ENCODE peak calls at places on chromosome 1, in four cellular contexts. One of them, this sample, is unnamed. For H3K27me3, the result is how much of the 10 kb centered on the place peaks cover.

GRCh38 chr1:32886012-32886827 is at the start of gene HPCA:
- DNase-seq in ovary: peak
- DNase-seq in brain microvascular endothelial cell: peak
- DNase-seq in body of pancreas: peak
- DNase-seq in this sample: no peak

GRCh38 chr1:40078512-40079333 is 18.3 kb downstream of the PPT1 start:
- DNase-seq in brain microvascular endothelial cell: peak
- DNase-seq in body of pancreas: peak
- DNase-seq in ovary: no peak
- DNase-seq in this sample: no peak

GRCh38 chr1:218426343-218426657 is 81.2 kb downstream of the TGFB2 start:
- DNase-seq in brain microvascular endothelial cell: no peak
- DNase-seq in body of pancreas: peak
- DNase-seq in ovary: no peak
- DNase-seq in this sample: peak

GRCh38 chr1:44717653-44718052 is 13.3 kb downstream of the RNU5D-1 start:
- DNase-seq in body of pancreas: no peak
- DNase-seq in brain microvascular endothelial cell: no peak
- DNase-seq in ovary: no peak
- DNase-seq in this sample: no peak

GRCh38 chr1:85374160-85374559 is 90.8 kb downstream of the DDAH1 start:
- DNase-seq in ovary: no peak
- DNase-seq in brain microvascular endothelial cell: peak
- DNase-seq in body of pancreas: peak
- DNase-seq in this sample: no peak

GRCh38 chr1:8426996-8427395 is 109.1 kb downstream of the SLC45A1 start:
- DNase-seq in brain microvascular endothelial cell: no peak
- DNase-seq in ovary: no peak
- DNase-seq in body of pancreas: no peak
- DNase-seq in this sample: no peak

GRCh38 chr1:201663777-201664176 is 124.8 kb downstream of the NAV1 start:
- DNase-seq in ovary: no peak
- DNase-seq in body of pancreas: no peak
- DNase-seq in brain microvascular endothelial cell: no peak
- DNase-seq in this sample: no peak

GRCh38 chr1:115299266-115299665 is 38.8 kb downstream of the NGF start:
- DNase-seq in ovary: no peak
- DNase-seq in brain microvascular endothelial cell: no peak
- DNase-seq in body of pancreas: no peak
- DNase-seq in this sample: no peak

GRCh38 chr1:234752927-234753326 is 142.9 kb upstream of the IRF2BP2 start:
- DNase-seq in brain microvascular endothelial cell: no peak
- DNase-seq in ovary: no peak
- DNase-seq in body of pancreas: no peak
- DNase-seq in this sample: no peak

GRCh38 chr1:225653463-225654276 is 747 bp upstream of the ENAH start:
- DNase-seq in ovary: peak
- DNase-seq in body of pancreas: peak
- DNase-seq in brain microvascular endothelial cell: peak
- DNase-seq in this sample: peak

GRCh38 chr1:248841702-248842395 is 3.8 kb downstream of the ZNF672 start:
- DNase-seq in ovary: no peak
- DNase-seq in body of pancreas: peak
- DNase-seq in brain microvascular endothelial cell: peak
- DNase-seq in this sample: peak

GRCh38 chr1:147771216-147772125 is 11.1 kb upstream of the GJA5 start:
- DNase-seq in ovary: no peak
- DNase-seq in body of pancreas: no peak
- DNase-seq in brain microvascular endothelial cell: no peak
- DNase-seq in this sample: peak

DNA sequence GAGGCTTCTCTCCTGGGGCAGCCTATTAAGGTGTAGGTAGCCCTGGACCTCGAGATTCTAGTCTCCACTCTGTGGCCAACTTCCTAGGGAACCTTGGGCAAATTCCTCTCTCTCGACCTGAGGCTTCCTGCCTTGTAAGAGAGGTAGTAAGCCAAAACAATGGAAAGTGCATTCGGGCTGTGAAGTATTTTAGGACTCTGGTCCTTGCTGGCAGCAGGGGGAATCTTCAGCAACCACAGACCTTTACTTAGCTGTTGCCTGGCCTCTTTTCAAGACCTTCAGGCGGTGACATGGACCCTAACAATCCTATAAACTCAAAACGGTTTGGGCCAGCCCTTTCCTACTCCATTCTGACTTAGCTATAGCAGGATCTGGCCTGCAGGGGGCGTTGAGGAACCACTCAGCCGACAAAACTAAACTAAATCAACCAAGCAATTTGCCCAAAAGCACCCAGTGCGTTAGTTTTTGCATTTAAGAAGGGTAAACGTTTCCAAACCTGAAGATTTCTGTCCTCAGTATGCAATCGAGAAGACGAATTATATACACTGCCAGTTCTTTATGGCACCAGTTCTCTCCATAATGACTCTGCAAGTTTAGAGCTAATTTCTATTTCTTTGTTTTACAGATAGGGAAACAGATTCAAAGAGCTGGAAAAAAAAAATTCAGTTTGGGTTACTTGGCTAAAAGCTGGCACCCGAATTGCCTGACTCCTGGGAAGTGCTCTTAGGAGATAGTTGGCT is 10.9 kb upstream of the SESN2 start:
- DNase-seq in ovary: peak
- DNase-seq in brain microvascular endothelial cell: peak
- DNase-seq in body of pancreas: peak
- DNase-seq in this sample: peak
- H3K4me3 ChIP-seq in ovary: no peak
- H3K4me3 ChIP-seq in brain microvascular endothelial cell: no peak
- H3K4me3 ChIP-seq in body of pancreas: no peak
- H3K4me3 ChIP-seq in this sample: no peak

DNA sequence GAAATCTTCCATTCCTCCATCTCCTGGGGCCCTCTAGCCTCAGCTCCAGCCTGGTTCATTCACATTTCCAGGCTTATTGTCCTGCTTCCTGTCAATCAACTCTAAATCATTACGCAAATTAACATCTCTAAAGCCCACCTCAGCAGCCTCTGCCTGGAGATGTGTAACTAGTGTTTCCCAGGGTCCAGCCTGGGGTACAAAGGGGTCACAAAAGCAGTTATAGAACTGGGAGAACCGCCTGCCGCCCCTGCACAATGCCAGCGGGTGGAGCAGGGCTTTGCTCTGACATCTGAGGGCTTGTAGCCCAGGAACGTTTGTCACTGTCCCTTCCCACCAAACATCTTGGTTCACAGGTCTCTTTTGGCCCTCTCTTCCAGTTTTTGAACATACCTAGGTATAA is 373.5 kb downstream of the RRAGC start:
- DNase-seq in brain microvascular endothelial cell: no peak
- DNase-seq in body of pancreas: no peak
- DNase-seq in ovary: no peak
- DNase-seq in this sample: no peak
- H3K27me3 ChIP-seq in brain microvascular endothelial cell: under half
- H3K27me3 ChIP-seq in body of pancreas: under half
- H3K27me3 ChIP-seq in ovary: under half
- H3K27me3 ChIP-seq in this sample: under half

GRCh38 chr1:193479187-193479586 is 292.8 kb upstream of the B3GALT2 start:
- DNase-seq in ovary: no peak
- DNase-seq in brain microvascular endothelial cell: no peak
- DNase-seq in body of pancreas: peak
- DNase-seq in this sample: no peak
- H3K4me3 ChIP-seq in ovary: no peak
- H3K4me3 ChIP-seq in brain microvascular endothelial cell: no peak
- H3K4me3 ChIP-seq in body of pancreas: no peak
- H3K4me3 ChIP-seq in this sample: no peak

GRCh38 chr1:18109058-18109755 is 1.6 kb downstream of the IGSF21 start:
- DNase-seq in ovary: no peak
- DNase-seq in body of pancreas: no peak
- DNase-seq in brain microvascular endothelial cell: no peak
- DNase-seq in this sample: no peak

GRCh38 chr1:18110968-18111367 is 3.4 kb downstream of the IGSF21 start:
- DNase-seq in ovary: no peak
- DNase-seq in body of pancreas: no peak
- DNase-seq in brain microvascular endothelial cell: no peak
- DNase-seq in this sample: no peak

GRCh38 chr1:18108313-18109057 is 887 bp downstream of the IGSF21 start:
- DNase-seq in brain microvascular endothelial cell: no peak
- DNase-seq in body of pancreas: no peak
- DNase-seq in ovary: no peak
- DNase-seq in this sample: no peak

GRCh38 chr1:18110598-18110939 is 3.0 kb downstream of the IGSF21 start:
- DNase-seq in ovary: no peak
- DNase-seq in brain microvascular endothelial cell: no peak
- DNase-seq in body of pancreas: no peak
- DNase-seq in this sample: no peak

GRCh38 chr1:18109756-18110597 is 2.4 kb downstream of the IGSF21 start:
- DNase-seq in body of pancreas: peak
- DNase-seq in ovary: peak
- DNase-seq in brain microvascular endothelial cell: no peak
- DNase-seq in this sample: peak
- H3K27me3 ChIP-seq in body of pancreas: under half
- H3K27me3 ChIP-seq in ovary: under half
- H3K27me3 ChIP-seq in brain microvascular endothelial cell: half or more
- H3K27me3 ChIP-seq in this sample: under half

DNA sequence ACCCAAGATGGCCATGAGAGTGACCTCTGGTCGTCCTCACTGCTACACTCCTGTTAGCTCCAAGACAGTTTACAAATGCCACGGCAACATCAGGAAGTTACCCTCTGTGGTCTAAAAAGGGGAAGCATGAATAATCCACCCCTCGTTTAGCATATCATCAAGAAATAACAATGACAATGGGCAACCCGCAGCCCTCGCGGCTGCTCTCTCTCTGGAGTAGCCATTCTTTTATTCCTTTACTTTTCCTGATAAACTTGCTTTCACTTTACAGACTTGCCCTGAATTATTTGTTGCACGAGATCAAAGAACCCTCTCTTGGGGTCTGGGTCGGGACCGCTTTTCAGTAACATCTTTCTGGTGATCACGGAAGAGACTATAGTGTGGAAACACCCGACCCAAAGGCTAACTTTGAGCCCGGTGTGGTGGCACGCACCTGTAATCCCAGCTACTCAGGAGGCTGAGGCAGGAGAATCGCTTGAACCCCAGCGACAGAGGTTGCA is 19.8 kb upstream of the COX20 start:
- DNase-seq in ovary: no peak
- DNase-seq in brain microvascular endothelial cell: no peak
- DNase-seq in body of pancreas: peak
- DNase-seq in this sample: peak
- H3K4me3 ChIP-seq in ovary: no peak
- H3K4me3 ChIP-seq in brain microvascular endothelial cell: no peak
- H3K4me3 ChIP-seq in body of pancreas: no peak
- H3K4me3 ChIP-seq in this sample: no peak

DNA sequence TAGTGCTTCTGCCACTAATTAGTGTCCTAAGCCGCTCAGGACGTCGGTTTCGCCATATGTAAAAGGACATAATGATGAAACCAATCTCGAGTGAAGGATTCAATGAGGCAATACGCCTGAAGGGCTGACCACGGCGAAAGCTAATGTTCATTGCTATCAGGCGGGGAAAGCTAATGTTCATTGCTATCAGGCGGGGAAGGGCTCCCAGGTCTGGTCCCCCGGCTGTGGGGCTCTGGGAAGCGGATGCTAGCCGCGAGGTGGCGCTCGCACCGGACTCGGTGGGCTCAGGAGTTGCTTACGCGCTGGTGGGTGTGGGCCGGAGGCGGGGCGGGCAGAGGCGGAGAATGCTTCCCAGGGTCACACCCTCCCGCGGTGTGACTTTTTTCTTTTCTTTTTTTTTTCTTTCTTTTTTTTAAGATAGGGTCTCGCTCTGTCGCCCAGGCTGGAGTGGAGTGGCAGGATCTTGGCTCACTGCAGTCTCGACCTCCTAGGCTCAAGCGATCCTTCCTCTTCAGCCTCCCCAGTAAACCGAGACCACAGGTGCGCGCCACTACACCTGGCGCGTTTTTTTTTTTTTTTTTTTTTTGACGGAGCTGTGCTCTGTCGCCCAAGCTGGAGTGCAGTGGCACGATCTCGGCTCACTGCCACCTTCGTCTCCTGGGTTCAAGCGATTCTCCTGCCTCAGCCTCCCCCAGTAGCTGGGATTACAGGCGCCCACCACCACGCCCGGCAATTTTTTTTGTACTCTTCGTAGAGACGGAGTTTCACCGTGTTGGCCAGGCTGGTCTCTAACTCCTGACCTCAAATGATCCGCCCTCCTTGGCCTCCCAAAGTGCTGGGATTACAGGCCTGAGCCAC is 1.1 kb upstream of the PEAR1 start:
- DNase-seq in body of pancreas: peak
- DNase-seq in brain microvascular endothelial cell: peak
- DNase-seq in ovary: peak
- DNase-seq in this sample: peak
- H3K27me3 ChIP-seq in body of pancreas: under half
- H3K27me3 ChIP-seq in brain microvascular endothelial cell: under half
- H3K27me3 ChIP-seq in ovary: under half
- H3K27me3 ChIP-seq in this sample: under half

DNA sequence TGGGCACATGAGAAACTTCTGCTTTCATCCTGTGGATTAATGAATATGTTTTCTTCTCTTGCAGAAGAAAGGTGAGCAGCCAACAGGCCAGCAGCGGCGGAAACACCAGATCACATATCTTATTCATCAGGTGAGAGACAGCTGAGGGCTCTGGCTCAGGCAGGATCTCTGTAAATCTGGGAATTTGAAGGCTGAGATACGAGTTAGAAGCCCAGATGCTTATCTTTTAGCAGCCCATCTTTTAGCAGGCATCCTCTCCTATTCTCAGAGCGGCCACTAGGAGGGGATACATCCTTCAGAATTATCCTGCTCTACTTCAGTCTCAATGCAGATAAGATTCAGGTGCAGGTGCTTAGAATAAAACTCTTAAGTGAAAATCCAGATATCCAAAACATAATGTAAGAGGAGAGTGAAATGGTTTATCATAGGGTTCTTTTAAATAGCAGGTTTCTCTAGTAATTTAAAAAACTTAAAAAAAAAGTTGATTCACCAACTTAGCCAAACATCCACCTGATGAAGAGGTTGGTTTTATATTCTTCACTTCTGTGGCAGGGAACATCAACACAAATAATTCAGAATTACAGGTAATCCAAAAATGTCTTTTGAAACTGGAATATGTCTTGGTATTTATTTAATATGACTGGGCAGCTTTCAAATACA is 19.3 kb downstream of the SH2D2A start:
- DNase-seq in body of pancreas: peak
- DNase-seq in brain microvascular endothelial cell: peak
- DNase-seq in ovary: no peak
- DNase-seq in this sample: no peak
- H3K4me3 ChIP-seq in body of pancreas: no peak
- H3K4me3 ChIP-seq in brain microvascular endothelial cell: no peak
- H3K4me3 ChIP-seq in ovary: no peak
- H3K4me3 ChIP-seq in this sample: no peak

This sample was measured in tibial artery.